ENCODE peak calls at places on chromosomes 5 and 9, in five cellular contexts. F is WERI-Rb-1; D is AG04450; W is HS-5; A is activated effector memory CD4-positive, alpha-beta T cell treated with Interleukin-2 at 50 U/mL for 16 hours. R is an unnamed sample.
A peak's percentile ranks its signal among the peaks of the same experiment; 100 is the strongest.

GRCh38 chr5:131795879-131796792 is 681 bp downstream of the FNIP1 start:
- DNase-seq in F (peak; percentile 37), D (no peak), W (no peak), A (no peak), R (peak; percentile 89)

GRCh38 chr5:172412724-172413260 is 41.5 kb downstream of the SH3PXD2B start:
- DNase-seq in F (no peak), D (peak; percentile 65), W (peak; percentile 91), A (no peak), R (peak; percentile 96)

GRCh38 chr9:109329274-109330258 is 8.7 kb upstream of the EPB41L4B start:
- DNase-seq in F (no peak), D (no peak), W (no peak), A (no peak), R (peak; percentile 73)

GRCh38 chr9:133160742-133161541 is 2.8 kb downstream of the GBGT1 start:
- DNase-seq in F (peak; percentile 54), D (no peak), W (no peak), A (no peak), R (peak; percentile 84)

GRCh38 chr9:136807281-136808074 is at the start of gene RABL6:
- DNase-seq in F (peak; percentile 74), D (no peak), W (no peak), A (peak; percentile 80), R (peak; percentile 89)

GRCh38 chr5:145903113-145903512 is 30.3 kb upstream of the GRXCR2 start:
- DNase-seq in F (no peak), D (no peak), W (no peak), A (no peak), R (no peak)

GRCh38 chr9:105114956-105115728 is 129.3 kb upstream of the SLC44A1 start:
- DNase-seq in F (peak; percentile 30), D (no peak), W (no peak), A (peak; percentile 12), R (peak; percentile 66)

GRCh38 chr5:66666778-66667177 is 70.6 kb downstream of the MAST4 start:
- DNase-seq in F (no peak), D (no peak), W (no peak), A (no peak), R (no peak)

GRCh38 chr9:38700695-38701094 is 19.2 kb downstream of the FAM240B start:
- DNase-seq in F (no peak), D (no peak), W (no peak), A (no peak), R (no peak)

GRCh38 chr9:12923472-12924009 is 148.7 kb downstream of the LURAP1L start:
- DNase-seq in F (no peak), D (peak; percentile 60), W (peak; percentile 58), A (no peak), R (no peak)

GRCh38 chr9:71620806-71621205 is 147.5 kb downstream of the CEMIP2 start:
- DNase-seq in F (no peak), D (no peak), W (no peak), A (no peak), R (no peak)

GRCh38 chr5:132205385-132206125 is 22.1 kb downstream of the P4HA2 start:
- DNase-seq in F (peak; percentile 63), D (no peak), W (no peak), A (no peak), R (no peak)

GRCh38 chr5:44332360-44332971 is 56.8 kb downstream of the FGF10 start:
- DNase-seq in F (no peak), D (peak; percentile 21), W (peak; percentile 24), A (no peak), R (no peak)

GRCh38 chr9:21404146-21404545 is 4.8 kb upstream of the IFNA8 start:
- DNase-seq in F (no peak), D (no peak), W (no peak), A (no peak), R (no peak)

GRCh38 chr9:127555830-127556820 is 56.0 kb upstream of the STXBP1 start:
- DNase-seq in F (no peak), D (peak; percentile 81), W (peak; percentile 87), A (peak; percentile 78), R (peak; percentile 93)

GRCh38 chr5:159175547-159175946 is 33.8 kb downstream of the RNF145 start:
- DNase-seq in F (no peak), D (no peak), W (no peak), A (no peak), R (no peak)

R was measured in suprapubic skin.